ENCODE peak calls at places on chromosomes 16 and 17, in four cellular contexts. Y, T, A and X are unnamed samples.

GRCh38 chr17:52837502-52837901 is 679.0 kb upstream of the CA10 start:
- DNase-seq in Y (no peak), A (no peak), T (no peak), X (no peak)

GRCh38 chr16:89547291-89547690 is 13.2 kb upstream of the RPL13 start:
- DNase-seq in T (no peak), Y (no peak), A (no peak), X (no peak)

GRCh38 chr16:16877061-16877460 is 498.1 kb downstream of the NPIPA7 start:
- DNase-seq in T (no peak), Y (no peak), A (no peak), X (no peak)

GRCh38 chr17:79652999-79653643 is 42.3 kb upstream of the RBFOX3 start:
- DNase-seq in Y (no peak), T (no peak), A (no peak), X (no peak)

GRCh38 chr17:47220531-47220999 is 11.4 kb downstream of the MYL4 start:
- DNase-seq in T (no peak), A (no peak), Y (peak; percentile 24), X (no peak)

GRCh38 chr17:41118721-41119120 is 548 bp upstream of the KRTAP4-11 start:
- DNase-seq in Y (no peak), A (no peak), T (no peak), X (no peak)

GRCh38 chr16:12511708-12512107 is 292.0 kb downstream of the CPPED1 start:
- DNase-seq in Y (no peak), A (no peak), T (no peak), X (no peak)

GRCh38 chr16:81604960-81605383 is 160.4 kb downstream of the CMIP start:
- DNase-seq in Y (no peak), A (no peak), T (no peak), X (peak; percentile 41)

GRCh38 chr17:73292031-73292531 is 19.7 kb downstream of the CDC42EP4 start:
- DNase-seq in Y (no peak), A (no peak), T (peak; percentile 88), X (no peak)

GRCh38 chr17:19370493-19370960 is 7.8 kb upstream of the MAPK7 start:
- DNase-seq in Y (no peak), A (no peak), T (no peak), X (no peak)

GRCh38 chr17:8221663-8222379 is 11.4 kb upstream of the AURKB start:
- DNase-seq in T (peak; percentile 88), Y (peak; percentile 54), A (peak; percentile 87), X (peak; percentile 82)